ENCODE peak calls at places on chromosomes 1 and 21, in seven cellular contexts. One of them, this sample, is unnamed.

GRCh38 chr1:9792156-9793042 is 31.4 kb downstream of the CLSTN1 start:
- DNase-seq in OCI-M1: no peak
- DNase-seq in ovary: no peak
- DNase-seq in H4: peak
- DNase-seq in prostate gland: no peak
- DNase-seq in IMR-90: peak
- DNase-seq in NCI-H748 treated with DMSO at 0.1 percent for 48 hours: peak
- DNase-seq in this sample: no peak

GRCh38 chr1:45035631-45036301 is 23.7 kb downstream of the UROD start:
- DNase-seq in OCI-M1: peak
- DNase-seq in ovary: no peak
- DNase-seq in H4: no peak
- DNase-seq in prostate gland: no peak
- DNase-seq in IMR-90: no peak
- DNase-seq in NCI-H748 treated with DMSO at 0.1 percent for 48 hours: no peak
- DNase-seq in this sample: no peak

GRCh38 chr1:224435999-224436398 is 1.4 kb upstream of the WDR26 start:
- DNase-seq in OCI-M1: no peak
- DNase-seq in ovary: no peak
- DNase-seq in H4: no peak
- DNase-seq in prostate gland: no peak
- DNase-seq in IMR-90: no peak
- DNase-seq in NCI-H748 treated with DMSO at 0.1 percent for 48 hours: no peak
- DNase-seq in this sample: no peak

GRCh38 chr1:169245706-169246105 is 121.9 kb downstream of the NME7 start:
- DNase-seq in OCI-M1: no peak
- DNase-seq in ovary: no peak
- DNase-seq in H4: no peak
- DNase-seq in prostate gland: no peak
- DNase-seq in IMR-90: no peak
- DNase-seq in NCI-H748 treated with DMSO at 0.1 percent for 48 hours: no peak
- DNase-seq in this sample: no peak

GRCh38 chr1:32219022-32219421 is 3.1 kb downstream of the TMEM234 start:
- DNase-seq in OCI-M1: no peak
- DNase-seq in ovary: no peak
- DNase-seq in H4: no peak
- DNase-seq in prostate gland: no peak
- DNase-seq in IMR-90: peak
- DNase-seq in NCI-H748 treated with DMSO at 0.1 percent for 48 hours: no peak
- DNase-seq in this sample: peak

GRCh38 chr1:170967042-170967910 is 31.9 kb downstream of the MROH9 start:
- DNase-seq in OCI-M1: peak
- DNase-seq in ovary: no peak
- DNase-seq in H4: peak
- DNase-seq in prostate gland: peak
- DNase-seq in IMR-90: peak
- DNase-seq in NCI-H748 treated with DMSO at 0.1 percent for 48 hours: no peak
- DNase-seq in this sample: peak

GRCh38 chr21:38993561-38993960 is 187.8 kb downstream of the ETS2 start:
- DNase-seq in OCI-M1: no peak
- DNase-seq in ovary: peak
- DNase-seq in H4: peak
- DNase-seq in prostate gland: peak
- DNase-seq in IMR-90: peak
- DNase-seq in NCI-H748 treated with DMSO at 0.1 percent for 48 hours: no peak
- DNase-seq in this sample: peak

GRCh38 chr21:43306911-43307676 is 119.8 kb downstream of the SIK1 start:
- DNase-seq in OCI-M1: peak
- DNase-seq in ovary: no peak
- DNase-seq in H4: peak
- DNase-seq in prostate gland: no peak
- DNase-seq in IMR-90: peak
- DNase-seq in NCI-H748 treated with DMSO at 0.1 percent for 48 hours: no peak
- DNase-seq in this sample: peak

GRCh38 chr1:218803351-218803997 is 370.2 kb upstream of the LYPLAL1 start:
- DNase-seq in OCI-M1: no peak
- DNase-seq in ovary: no peak
- DNase-seq in H4: no peak
- DNase-seq in prostate gland: no peak
- DNase-seq in IMR-90: no peak
- DNase-seq in NCI-H748 treated with DMSO at 0.1 percent for 48 hours: no peak
- DNase-seq in this sample: no peak

GRCh38 chr1:102531031-102531430 is 534.3 kb upstream of the OLFM3 start:
- DNase-seq in OCI-M1: no peak
- DNase-seq in ovary: no peak
- DNase-seq in H4: no peak
- DNase-seq in prostate gland: no peak
- DNase-seq in IMR-90: no peak
- DNase-seq in NCI-H748 treated with DMSO at 0.1 percent for 48 hours: no peak
- DNase-seq in this sample: no peak

GRCh38 chr1:233277637-233278413 is 17.7 kb downstream of the PCNX2 start:
- DNase-seq in OCI-M1: peak
- DNase-seq in ovary: no peak
- DNase-seq in H4: no peak
- DNase-seq in prostate gland: no peak
- DNase-seq in IMR-90: no peak
- DNase-seq in NCI-H748 treated with DMSO at 0.1 percent for 48 hours: no peak
- DNase-seq in this sample: no peak

GRCh38 chr1:78840447-78841251 is 165.9 kb downstream of the ADGRL4 start:
- DNase-seq in OCI-M1: peak
- DNase-seq in ovary: no peak
- DNase-seq in H4: peak
- DNase-seq in prostate gland: no peak
- DNase-seq in IMR-90: peak
- DNase-seq in NCI-H748 treated with DMSO at 0.1 percent for 48 hours: no peak
- DNase-seq in this sample: peak

GRCh38 chr21:42147386-42148020 is 71.4 kb upstream of the ABCG1 start:
- DNase-seq in OCI-M1: no peak
- DNase-seq in ovary: no peak
- DNase-seq in H4: no peak
- DNase-seq in prostate gland: no peak
- DNase-seq in IMR-90: no peak
- DNase-seq in NCI-H748 treated with DMSO at 0.1 percent for 48 hours: no peak
- DNase-seq in this sample: no peak

GRCh38 chr1:162840256-162840839 is 20.6 kb downstream of the CCDC190 start:
- DNase-seq in OCI-M1: no peak
- DNase-seq in ovary: no peak
- DNase-seq in H4: no peak
- DNase-seq in prostate gland: no peak
- DNase-seq in IMR-90: peak
- DNase-seq in NCI-H748 treated with DMSO at 0.1 percent for 48 hours: no peak
- DNase-seq in this sample: peak

GRCh38 chr1:84407524-84408318 is 9.4 kb downstream of the DNASE2B start:
- DNase-seq in OCI-M1: no peak
- DNase-seq in ovary: no peak
- DNase-seq in H4: no peak
- DNase-seq in prostate gland: peak
- DNase-seq in IMR-90: no peak
- DNase-seq in NCI-H748 treated with DMSO at 0.1 percent for 48 hours: no peak
- DNase-seq in this sample: no peak

GRCh38 chr21:32147041-32147440 is 131.8 kb downstream of the MIS18A start:
- DNase-seq in OCI-M1: no peak
- DNase-seq in ovary: no peak
- DNase-seq in H4: no peak
- DNase-seq in prostate gland: no peak
- DNase-seq in IMR-90: no peak
- DNase-seq in NCI-H748 treated with DMSO at 0.1 percent for 48 hours: no peak
- DNase-seq in this sample: no peak

GRCh38 chr1:41003640-41004220 is 17.8 kb downstream of the SLFNL1 start:
- DNase-seq in OCI-M1: peak
- DNase-seq in ovary: peak
- DNase-seq in H4: peak
- DNase-seq in prostate gland: peak
- DNase-seq in IMR-90: peak
- DNase-seq in NCI-H748 treated with DMSO at 0.1 percent for 48 hours: no peak
- DNase-seq in this sample: peak

GRCh38 chr1:172671591-172671990 is 12.7 kb downstream of the FASLG start:
- DNase-seq in OCI-M1: no peak
- DNase-seq in ovary: no peak
- DNase-seq in H4: no peak
- DNase-seq in prostate gland: no peak
- DNase-seq in IMR-90: peak
- DNase-seq in NCI-H748 treated with DMSO at 0.1 percent for 48 hours: no peak
- DNase-seq in this sample: peak

GRCh38 chr1:191707288-191707687 is 451.0 kb upstream of the RGS18 start:
- DNase-seq in OCI-M1: no peak
- DNase-seq in ovary: no peak
- DNase-seq in H4: no peak
- DNase-seq in prostate gland: no peak
- DNase-seq in IMR-90: peak
- DNase-seq in NCI-H748 treated with DMSO at 0.1 percent for 48 hours: no peak
- DNase-seq in this sample: no peak

GRCh38 chr1:11925938-11926292 is 312 bp downstream of the KIAA2013 start:
- DNase-seq in OCI-M1: no peak
- DNase-seq in ovary: no peak
- DNase-seq in H4: no peak
- DNase-seq in prostate gland: no peak
- DNase-seq in IMR-90: no peak
- DNase-seq in NCI-H748 treated with DMSO at 0.1 percent for 48 hours: no peak
- DNase-seq in this sample: no peak

GRCh38 chr1:46535063-46535462 is 16.4 kb downstream of the KNCN start:
- DNase-seq in OCI-M1: peak
- DNase-seq in ovary: no peak
- DNase-seq in H4: peak
- DNase-seq in prostate gland: no peak
- DNase-seq in IMR-90: no peak
- DNase-seq in NCI-H748 treated with DMSO at 0.1 percent for 48 hours: no peak
- DNase-seq in this sample: peak

GRCh38 chr1:2493691-2494322 is 17.7 kb downstream of the PLCH2 start:
- DNase-seq in OCI-M1: no peak
- DNase-seq in ovary: no peak
- DNase-seq in H4: no peak
- DNase-seq in prostate gland: peak
- DNase-seq in IMR-90: no peak
- DNase-seq in NCI-H748 treated with DMSO at 0.1 percent for 48 hours: no peak
- DNase-seq in this sample: no peak

GRCh38 chr21:34022557-34023335 is 50.6 kb upstream of the MRPS6 start:
- DNase-seq in OCI-M1: peak
- DNase-seq in ovary: no peak
- DNase-seq in H4: peak
- DNase-seq in prostate gland: no peak
- DNase-seq in IMR-90: no peak
- DNase-seq in NCI-H748 treated with DMSO at 0.1 percent for 48 hours: peak
- DNase-seq in this sample: no peak

GRCh38 chr21:27024316-27024715 is 57.4 kb upstream of the ADAMTS5 start:
- DNase-seq in OCI-M1: no peak
- DNase-seq in ovary: no peak
- DNase-seq in H4: no peak
- DNase-seq in prostate gland: no peak
- DNase-seq in IMR-90: peak
- DNase-seq in NCI-H748 treated with DMSO at 0.1 percent for 48 hours: no peak
- DNase-seq in this sample: peak

GRCh38 chr21:34890724-34891609 is 158.1 kb downstream of the RUNX1 start:
- DNase-seq in OCI-M1: peak
- DNase-seq in ovary: peak
- DNase-seq in H4: no peak
- DNase-seq in prostate gland: no peak
- DNase-seq in IMR-90: peak
- DNase-seq in NCI-H748 treated with DMSO at 0.1 percent for 48 hours: no peak
- DNase-seq in this sample: peak

GRCh38 chr1:161226320-161226711 is 456 bp downstream of the TOMM40L start:
- DNase-seq in OCI-M1: no peak
- DNase-seq in ovary: no peak
- DNase-seq in H4: no peak
- DNase-seq in prostate gland: no peak
- DNase-seq in IMR-90: no peak
- DNase-seq in NCI-H748 treated with DMSO at 0.1 percent for 48 hours: no peak
- DNase-seq in this sample: no peak

GRCh38 chr1:41418868-41419583 is 57.8 kb downstream of the FOXO6 start:
- DNase-seq in OCI-M1: peak
- DNase-seq in ovary: no peak
- DNase-seq in H4: peak
- DNase-seq in prostate gland: peak
- DNase-seq in IMR-90: peak
- DNase-seq in NCI-H748 treated with DMSO at 0.1 percent for 48 hours: no peak
- DNase-seq in this sample: peak

GRCh38 chr1:48853006-48853405 is 76.3 kb upstream of the BEND5 start:
- DNase-seq in OCI-M1: no peak
- DNase-seq in ovary: no peak
- DNase-seq in H4: peak
- DNase-seq in prostate gland: no peak
- DNase-seq in IMR-90: peak
- DNase-seq in NCI-H748 treated with DMSO at 0.1 percent for 48 hours: no peak
- DNase-seq in this sample: peak

GRCh38 chr1:86447198-86447790 is 21.4 kb upstream of the CLCA1 start:
- DNase-seq in OCI-M1: no peak
- DNase-seq in ovary: no peak
- DNase-seq in H4: no peak
- DNase-seq in prostate gland: no peak
- DNase-seq in IMR-90: no peak
- DNase-seq in NCI-H748 treated with DMSO at 0.1 percent for 48 hours: no peak
- DNase-seq in this sample: no peak

GRCh38 chr1:41388517-41388916 is 27.3 kb downstream of the FOXO6 start:
- DNase-seq in OCI-M1: no peak
- DNase-seq in ovary: no peak
- DNase-seq in H4: no peak
- DNase-seq in prostate gland: no peak
- DNase-seq in IMR-90: no peak
- DNase-seq in NCI-H748 treated with DMSO at 0.1 percent for 48 hours: no peak
- DNase-seq in this sample: no peak

GRCh38 chr1:115426271-115426771 is 88.3 kb upstream of the NGF start:
- DNase-seq in OCI-M1: no peak
- DNase-seq in ovary: peak
- DNase-seq in H4: peak
- DNase-seq in prostate gland: no peak
- DNase-seq in IMR-90: peak
- DNase-seq in NCI-H748 treated with DMSO at 0.1 percent for 48 hours: no peak
- DNase-seq in this sample: peak

GRCh38 chr1:239831577-239832355 is 259.9 kb upstream of the FMN2 start:
- DNase-seq in OCI-M1: no peak
- DNase-seq in ovary: no peak
- DNase-seq in H4: no peak
- DNase-seq in prostate gland: no peak
- DNase-seq in IMR-90: no peak
- DNase-seq in NCI-H748 treated with DMSO at 0.1 percent for 48 hours: no peak
- DNase-seq in this sample: no peak

GRCh38 chr1:62356257-62356835 is 37.1 kb upstream of the KANK4 start:
- DNase-seq in OCI-M1: peak
- DNase-seq in ovary: no peak
- DNase-seq in H4: peak
- DNase-seq in prostate gland: no peak
- DNase-seq in IMR-90: peak
- DNase-seq in NCI-H748 treated with DMSO at 0.1 percent for 48 hours: no peak
- DNase-seq in this sample: peak

GRCh38 chr1:229139320-229139719 is 131.6 kb upstream of the RAB4A start:
- DNase-seq in OCI-M1: no peak
- DNase-seq in ovary: no peak
- DNase-seq in H4: no peak
- DNase-seq in prostate gland: no peak
- DNase-seq in IMR-90: no peak
- DNase-seq in NCI-H748 treated with DMSO at 0.1 percent for 48 hours: no peak
- DNase-seq in this sample: peak

GRCh38 chr21:33246963-33247362 is 17.2 kb downstream of the IFNAR2 start:
- DNase-seq in OCI-M1: no peak
- DNase-seq in ovary: no peak
- DNase-seq in H4: no peak
- DNase-seq in prostate gland: no peak
- DNase-seq in IMR-90: no peak
- DNase-seq in NCI-H748 treated with DMSO at 0.1 percent for 48 hours: no peak
- DNase-seq in this sample: no peak

GRCh38 chr1:234260578-234260977 is 112.7 kb upstream of the COA6 start:
- DNase-seq in OCI-M1: no peak
- DNase-seq in ovary: no peak
- DNase-seq in H4: peak
- DNase-seq in prostate gland: no peak
- DNase-seq in IMR-90: no peak
- DNase-seq in NCI-H748 treated with DMSO at 0.1 percent for 48 hours: no peak
- DNase-seq in this sample: no peak

GRCh38 chr1:230157409-230158390 is 90.7 kb downstream of the GALNT2 start:
- DNase-seq in OCI-M1: peak
- DNase-seq in ovary: no peak
- DNase-seq in H4: no peak
- DNase-seq in prostate gland: no peak
- DNase-seq in IMR-90: no peak
- DNase-seq in NCI-H748 treated with DMSO at 0.1 percent for 48 hours: peak
- DNase-seq in this sample: no peak

GRCh38 chr1:154276797-154277196 is 4.4 kb downstream of the HAX1 start:
- DNase-seq in OCI-M1: peak
- DNase-seq in ovary: no peak
- DNase-seq in H4: no peak
- DNase-seq in prostate gland: no peak
- DNase-seq in IMR-90: no peak
- DNase-seq in NCI-H748 treated with DMSO at 0.1 percent for 48 hours: no peak
- DNase-seq in this sample: no peak

This sample was measured in mesenchymal stem cell.